ENCODE peak calls at places on chromosome 18, in six cellular contexts. R is A549, S is SK-N-SH, E is PC-9, Q is pancreas, G is RWPE1. J is an unnamed sample.

GRCh38 chr18:3773303-3773702 is 323.3 kb downstream of the TGIF1 start:
- DNase-seq in S (no peak), G (no peak), R (no peak), E (peak), Q (no peak), J (no peak)

GRCh38 chr18:21741511-21742322 is 1.1 kb downstream of the MIB1 start:
- DNase-seq in E (no peak), G (no peak), R (peak), S (peak), Q (peak), J (no peak)

GRCh38 chr18:2897015-2897414 is 50.2 kb downstream of the EMILIN2 start:
- DNase-seq in R (no peak), S (no peak), G (no peak), E (no peak), Q (no peak), J (peak)

GRCh38 chr18:52903858-52904257 is 563.9 kb downstream of the DCC start:
- DNase-seq in G (peak), E (peak), R (peak), Q (peak), S (peak), J (no peak)

GRCh38 chr18:79875931-79876461 is 75.5 kb downstream of the SLC66A2 start:
- DNase-seq in G (no peak), R (no peak), Q (no peak), E (no peak), S (no peak), J (no peak)

GRCh38 chr18:75659535-75660023 is 232.1 kb upstream of the SMIM21 start:
- DNase-seq in E (no peak), R (no peak), Q (no peak), G (no peak), S (no peak), J (no peak)

GRCh38 chr18:34261865-34262780 is 37.4 kb upstream of the NOL4 start:
- DNase-seq in R (no peak), G (no peak), E (no peak), Q (no peak), S (no peak), J (no peak)

GRCh38 chr18:32918692-32919250 is 145.9 kb upstream of the KLHL14 start:
- DNase-seq in Q (no peak), S (no peak), G (no peak), E (no peak), R (no peak), J (no peak)

GRCh38 chr18:68839701-68840100 is 41.8 kb downstream of the CCDC102B start:
- DNase-seq in R (no peak), S (no peak), G (no peak), Q (no peak), E (no peak), J (no peak)

GRCh38 chr18:69755041-69755440 is 192.6 kb downstream of the CD226 start:
- DNase-seq in G (no peak), Q (no peak), S (no peak), R (no peak), E (no peak), J (no peak)

GRCh38 chr18:3619222-3619621 is 169.2 kb downstream of the TGIF1 start:
- DNase-seq in Q (no peak), R (no peak), E (no peak), G (no peak), S (no peak), J (no peak)

GRCh38 chr18:79609841-79610281 is 69.7 kb upstream of the CTDP1 start:
- DNase-seq in E (no peak), G (no peak), S (no peak), Q (no peak), R (no peak), J (peak)

GRCh38 chr18:50079571-50080295 is 115.2 kb downstream of the MYO5B start:
- DNase-seq in G (no peak), R (no peak), S (no peak), E (no peak), Q (peak), J (no peak)

GRCh38 chr18:62324917-62325805 is at the start of gene TNFRSF11A:
- DNase-seq in S (peak), R (peak), G (peak), E (no peak), Q (peak), J (no peak)

GRCh38 chr18:63439334-63439733 is 17.1 kb upstream of the VPS4B start:
- DNase-seq in S (peak), E (peak), G (peak), Q (peak), R (peak), J (no peak)
- TF ChIP-seq CTCF in S (peak), E (peak), G (peak), Q (peak), R (peak), J (peak)

GRCh38 chr18:57776767-57777166 is 26.3 kb downstream of the ATP8B1 start:
- DNase-seq in G (no peak), E (no peak), S (no peak), R (no peak), Q (no peak), J (peak)
- H3K27ac ChIP-seq in G (no peak), E (peak), S (peak), R (peak), Q (peak), J (peak)

GRCh38 chr18:35345950-35346349 is 1.7 kb upstream of the ZNF24 start:
- DNase-seq in S (no peak), Q (no peak), R (no peak), G (no peak), E (no peak), J (no peak)

GRCh38 chr18:35343936-35344735 is at the start of gene ZNF24:
- DNase-seq in S (peak), G (peak), E (peak), R (peak), Q (peak), J (peak)

GRCh38 chr18:35343488-35343935 is 708 bp downstream of the ZNF24 start:
- DNase-seq in R (no peak), G (no peak), Q (no peak), S (no peak), E (no peak), J (no peak)

GRCh38 chr18:35345460-35345921 is 1.3 kb upstream of the ZNF24 start:
- DNase-seq in Q (peak), E (no peak), R (no peak), G (no peak), S (no peak), J (no peak)

DNA sequence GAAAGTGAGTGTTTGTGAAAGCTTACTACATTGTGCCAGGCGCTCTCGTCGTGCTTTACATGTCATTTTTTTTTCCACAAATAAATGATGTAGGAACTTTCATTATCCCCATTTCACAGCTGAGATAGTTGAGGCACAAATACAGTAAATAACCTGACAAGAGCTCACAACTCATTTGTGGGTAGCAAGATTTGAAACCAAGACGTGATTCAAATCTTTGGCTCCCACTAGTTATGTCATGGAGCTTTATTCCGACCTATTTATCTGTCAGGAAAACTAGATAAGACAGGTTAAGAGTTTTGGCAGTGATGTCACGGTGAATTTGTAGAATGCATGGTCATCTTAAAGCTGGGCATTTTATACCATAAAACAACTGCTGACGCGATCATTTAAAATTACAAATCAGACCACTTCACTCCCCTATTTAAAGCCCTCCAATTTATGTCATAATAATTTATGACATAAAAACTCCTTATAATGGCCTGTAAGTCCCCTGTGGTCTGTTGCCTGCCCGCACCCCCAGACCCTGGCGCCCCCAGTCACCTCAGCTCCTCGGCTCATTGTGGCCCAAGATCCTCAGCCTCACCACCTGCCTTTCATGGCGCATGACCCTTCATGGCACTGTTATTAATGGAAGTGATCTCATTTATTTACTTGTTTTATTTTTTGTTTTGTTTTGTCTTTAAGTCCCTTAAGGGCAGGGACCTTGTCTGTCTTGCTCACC is 678 bp upstream of the ZNF24 start:
- DNase-seq in E (no peak), S (no peak), R (no peak), G (no peak), Q (peak), J (no peak)
- TF ChIP-seq CTCF in E (no peak), S (no peak), R (no peak), G (no peak), Q (no peak), J (no peak)

GRCh38 chr18:13377496-13377895 is 158.9 kb downstream of the LDLRAD4 start:
- DNase-seq in E (no peak), G (no peak), R (no peak), S (no peak), Q (no peak), J (no peak)
- H3K27ac ChIP-seq in E (no peak), G (no peak), R (no peak), S (no peak), Q (no peak), J (no peak)

GRCh38 chr18:38751897-38752296 is 1186.3 kb upstream of the CELF4 start:
- DNase-seq in Q (no peak), E (no peak), S (no peak), R (no peak), G (no peak), J (no peak)
- TF ChIP-seq CTCF in Q (no peak), E (no peak), S (no peak), R (no peak), G (no peak), J (no peak)

DNA sequence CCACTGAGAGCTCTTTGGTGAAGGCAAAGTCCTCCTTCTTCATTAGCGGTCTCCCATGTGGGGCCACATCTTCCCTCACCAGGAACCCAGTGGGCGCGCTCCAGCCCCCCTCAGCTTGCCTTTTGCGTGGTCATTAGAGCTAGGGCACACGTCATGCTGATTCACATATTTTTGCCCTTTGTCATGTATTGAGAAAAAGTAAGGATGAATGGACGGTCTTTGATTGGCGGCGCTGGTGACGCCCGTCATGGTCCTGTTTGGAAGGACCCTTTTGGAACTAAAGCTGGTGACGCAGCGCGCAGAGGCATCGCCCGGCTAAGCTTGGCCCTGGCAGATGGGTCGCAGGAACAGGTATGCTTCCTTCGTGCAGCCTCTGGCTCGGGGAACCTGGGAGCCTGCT is 3.1 kb downstream of the SLC14A1 start:
- DNase-seq in E (no peak), Q (no peak), R (no peak), G (no peak), S (no peak), J (no peak)
- H3K27ac ChIP-seq in E (no peak), Q (no peak), R (no peak), G (no peak), S (no peak), J (no peak)

GRCh38 chr18:7755753-7756475 is 188.8 kb downstream of the PTPRM start:
- DNase-seq in E (no peak), Q (no peak), R (no peak), G (no peak), S (no peak), J (no peak)
- TF ChIP-seq CTCF in E (no peak), Q (no peak), R (no peak), G (no peak), S (no peak), J (no peak)

GRCh38 chr18:8776544-8776943 is 71.2 kb downstream of the MTCL1 start:
- DNase-seq in S (no peak), R (no peak), E (no peak), G (no peak), Q (no peak), J (no peak)
- H3K27ac ChIP-seq in S (no peak), R (peak), E (no peak), G (no peak), Q (no peak), J (no peak)

DNA sequence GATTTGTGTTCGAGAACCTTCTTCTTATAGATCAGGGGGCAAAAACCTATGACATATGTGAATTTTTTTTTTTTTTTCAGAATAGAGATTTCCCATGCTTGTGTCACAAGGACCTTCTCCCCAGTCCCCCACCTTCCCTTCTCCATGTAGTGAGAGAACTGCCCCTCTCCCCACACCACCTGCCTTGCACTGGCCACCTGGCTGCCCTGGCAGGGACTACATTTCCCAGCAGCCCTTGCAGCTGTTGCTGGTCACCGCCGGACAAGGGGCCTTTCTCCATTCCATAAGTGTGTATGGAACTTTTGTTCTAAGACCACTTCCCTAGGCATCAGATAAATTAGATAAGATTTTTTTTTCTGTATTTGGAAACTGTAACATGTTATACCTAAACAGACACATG is 22.2 kb downstream of the MBP start:
- DNase-seq in R (no peak), G (no peak), Q (no peak), E (no peak), S (no peak), J (no peak)
- TF ChIP-seq CTCF in R (no peak), G (no peak), Q (no peak), E (no peak), S (no peak), J (no peak)